ENCODE peak calls at places on chromosomes 1 and 21, in eight cellular contexts. J is Peyer's patch, N is neuronal stem cell, A is ovary, E is esophagus muscularis mucosa, V is colonic mucosa, F is fibroblast of mammary gland, T is transverse colon. K is an unnamed sample.

GRCh38 chr21:31873696-31874599 is 1.1 kb downstream of the HUNK start:
- DNase-seq in J (no peak), N (peak; percentile 62), A (peak; percentile 70), E (no peak), V (peak; percentile 79), F (no peak), T (peak; percentile 68), K (no peak)

GRCh38 chr1:190376067-190376466 is 101.6 kb downstream of the BRINP3 start:
- DNase-seq in J (no peak), N (no peak), A (no peak), E (no peak), V (no peak), F (no peak), T (no peak), K (no peak)

GRCh38 chr1:181669209-181669608 is 185.9 kb downstream of the CACNA1E start:
- DNase-seq in J (no peak), N (no peak), A (no peak), E (no peak), V (no peak), F (peak; percentile 41), T (no peak), K (peak; percentile 9)

GRCh38 chr1:19750101-19750881 is 49.4 kb downstream of the TMCO4 start:
- DNase-seq in J (no peak), N (no peak), A (no peak), E (no peak), V (no peak), F (peak; percentile 73), T (no peak), K (peak; percentile 32)

GRCh38 chr1:183877321-183877720 is 72.4 kb downstream of the RGL1 start:
- DNase-seq in J (no peak), N (no peak), A (peak; percentile 72), E (no peak), V (no peak), F (peak; percentile 68), T (peak; percentile 32), K (no peak)

GRCh38 chr1:158941317-158941716 is 10.0 kb downstream of the PYHIN1 start:
- DNase-seq in J (no peak), N (no peak), A (no peak), E (no peak), V (no peak), F (no peak), T (no peak), K (no peak)

GRCh38 chr1:116389705-116390104 is 16.7 kb downstream of the ATP1A1 start:
- DNase-seq in J (no peak), N (no peak), A (no peak), E (no peak), V (no peak), F (no peak), T (no peak), K (no peak)

GRCh38 chr1:54037476-54037875 is 15.5 kb downstream of the TMEM59 start:
- DNase-seq in J (no peak), N (no peak), A (no peak), E (no peak), V (no peak), F (peak; percentile 47), T (no peak), K (no peak)

GRCh38 chr1:220732621-220733020 is 15.5 kb upstream of the MTARC2 start:
- DNase-seq in J (no peak), N (no peak), A (no peak), E (peak; percentile 81), V (no peak), F (no peak), T (no peak), K (no peak)

GRCh38 chr21:44845418-44846200 is 27.7 kb upstream of the SUMO3 start:
- DNase-seq in J (peak; percentile 43), N (peak; percentile 55), A (no peak), E (peak; percentile 92), V (peak; percentile 76), F (peak; percentile 49), T (peak; percentile 68), K (no peak)

GRCh38 chr1:33815061-33815460 is 48.8 kb upstream of the HMGB4 start:
- DNase-seq in J (no peak), N (no peak), A (no peak), E (no peak), V (no peak), F (peak; percentile 81), T (no peak), K (no peak)

GRCh38 chr1:237012789-237013383 is 8.6 kb upstream of the MT1HL1 start:
- DNase-seq in J (no peak), N (no peak), A (peak; percentile 21), E (no peak), V (peak; percentile 24), F (no peak), T (peak; percentile 63), K (peak; percentile 5)

GRCh38 chr1:117392776-117393175 is 25.5 kb downstream of the MAN1A2 start:
- DNase-seq in J (no peak), N (no peak), A (no peak), E (no peak), V (no peak), F (no peak), T (no peak), K (no peak)

GRCh38 chr1:245538671-245539070 is 383.9 kb downstream of the KIF26B start:
- DNase-seq in J (no peak), N (no peak), A (no peak), E (no peak), V (no peak), F (peak; percentile 1), T (no peak), K (peak; percentile 8)

DNA sequence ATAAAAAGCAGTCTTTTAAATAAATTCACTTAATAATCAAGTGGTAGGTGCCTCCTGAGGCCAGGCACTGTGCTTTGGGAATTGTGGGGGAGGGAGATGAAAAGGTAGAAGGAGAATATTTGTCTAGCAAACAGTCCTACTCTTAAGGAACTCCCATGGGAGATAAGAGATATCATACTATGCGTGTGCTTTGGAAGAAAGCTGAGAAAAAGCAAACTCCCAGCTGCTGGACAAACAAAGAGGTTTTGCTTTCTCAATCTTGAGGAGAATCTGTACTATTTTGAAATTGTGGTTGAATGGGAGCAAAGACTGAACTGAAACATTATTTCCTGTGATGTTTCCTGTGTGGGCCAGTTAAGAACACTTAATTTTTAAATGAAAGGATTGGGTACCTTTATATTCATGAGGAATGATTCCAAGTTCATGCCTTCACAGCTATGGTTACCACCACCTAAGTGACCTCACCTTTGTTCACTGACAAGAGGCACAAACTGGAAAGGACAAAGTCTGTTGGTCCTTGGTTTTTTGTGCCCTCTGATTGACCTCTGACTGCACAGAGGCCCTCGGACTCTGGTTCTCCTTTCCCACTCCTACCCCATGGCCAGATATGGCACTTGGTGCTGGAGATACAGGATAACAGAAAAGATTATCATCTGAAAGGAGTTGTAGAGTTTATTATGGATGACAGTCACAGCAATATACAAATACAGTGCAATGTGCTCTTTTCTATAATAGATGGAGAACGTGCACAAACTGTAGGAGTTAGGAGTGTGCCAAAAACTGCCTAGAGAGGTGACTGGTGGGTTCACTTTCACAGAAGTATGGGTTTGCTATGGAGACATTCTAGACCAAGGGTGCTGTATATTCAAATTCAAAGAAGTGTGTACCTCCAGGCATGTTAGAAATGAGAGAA is 1.6 kb downstream of the CD53 start:
- DNase-seq in J (no peak), N (no peak), A (no peak), E (no peak), V (no peak), F (no peak), T (no peak), K (no peak)
- H3K4me3 ChIP-seq in J (peak overlapping the region; percentile 57), N (no peak overlapping the region), A (no peak overlapping the region), E (peak overlapping the region; percentile 9), V (peak overlapping the region; percentile 32), F (no peak overlapping the region), T (peak overlapping the region; percentile 26), K (no peak overlapping the region)

DNA sequence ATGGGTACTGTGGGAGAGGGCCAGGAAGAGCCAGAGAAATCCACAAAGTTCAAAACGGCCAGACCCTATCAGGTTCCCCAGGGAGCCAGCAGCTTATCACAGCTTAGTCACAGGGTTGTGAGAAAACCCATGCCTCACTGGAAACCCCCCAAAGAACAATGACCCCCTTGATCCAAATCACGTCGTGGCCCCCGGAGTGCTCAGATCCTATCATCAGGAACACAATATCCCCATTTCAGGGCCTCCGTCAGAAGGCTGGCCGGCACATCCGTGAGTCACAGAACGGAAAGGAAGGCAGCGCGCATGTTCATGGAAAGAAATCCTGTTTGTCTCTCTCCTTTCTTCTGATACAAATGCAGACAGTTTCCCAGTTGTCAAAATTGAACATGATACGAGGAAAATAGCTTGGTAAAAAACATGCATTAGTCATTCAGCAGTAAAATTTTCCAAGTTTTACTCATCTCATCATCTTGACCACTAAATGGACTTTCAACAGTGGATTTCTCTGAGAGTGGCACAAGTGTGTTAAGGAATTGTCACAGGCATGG is 125.0 kb downstream of the RIPK4 start:
- DNase-seq in J (no peak), N (no peak), A (peak; percentile 50), E (no peak), V (no peak), F (peak; percentile 97), T (no peak), K (peak; percentile 97)
- H3K4me3 ChIP-seq in J (no peak overlapping the region), N (no peak overlapping the region), A (no peak overlapping the region), E (no peak overlapping the region), V (no peak overlapping the region), F (no peak overlapping the region), T (no peak overlapping the region), K (no peak overlapping the region)

GRCh38 chr1:150567717-150568561 is 11.5 kb downstream of the MCL1 start:
- DNase-seq in J (peak; percentile 82), N (peak; percentile 83), A (peak; percentile 85), E (no peak), V (peak; percentile 83), F (peak; percentile 98), T (peak; percentile 84), K (peak; percentile 97)
- H3K4me3 ChIP-seq in J (peak overlapping the region; percentile 20), N (peak overlapping the region; percentile 18), A (peak overlapping the region; percentile 27), E (peak overlapping the region; percentile 50), V (no peak overlapping the region), F (peak overlapping the region; percentile 20), T (peak overlapping the region; percentile 3), K (no peak overlapping the region)

GRCh38 chr1:89823679-89824292 is 3.0 kb downstream of the LRRC8D start:
- DNase-seq in J (no peak), N (no peak), A (no peak), E (no peak), V (no peak), F (no peak), T (no peak), K (no peak)
- H3K4me3 ChIP-seq in J (no peak overlapping the region), N (peak overlapping the region; percentile 25), A (no peak overlapping the region), E (no peak overlapping the region), V (no peak overlapping the region), F (no peak overlapping the region), T (no peak overlapping the region), K (no peak overlapping the region)

DNA sequence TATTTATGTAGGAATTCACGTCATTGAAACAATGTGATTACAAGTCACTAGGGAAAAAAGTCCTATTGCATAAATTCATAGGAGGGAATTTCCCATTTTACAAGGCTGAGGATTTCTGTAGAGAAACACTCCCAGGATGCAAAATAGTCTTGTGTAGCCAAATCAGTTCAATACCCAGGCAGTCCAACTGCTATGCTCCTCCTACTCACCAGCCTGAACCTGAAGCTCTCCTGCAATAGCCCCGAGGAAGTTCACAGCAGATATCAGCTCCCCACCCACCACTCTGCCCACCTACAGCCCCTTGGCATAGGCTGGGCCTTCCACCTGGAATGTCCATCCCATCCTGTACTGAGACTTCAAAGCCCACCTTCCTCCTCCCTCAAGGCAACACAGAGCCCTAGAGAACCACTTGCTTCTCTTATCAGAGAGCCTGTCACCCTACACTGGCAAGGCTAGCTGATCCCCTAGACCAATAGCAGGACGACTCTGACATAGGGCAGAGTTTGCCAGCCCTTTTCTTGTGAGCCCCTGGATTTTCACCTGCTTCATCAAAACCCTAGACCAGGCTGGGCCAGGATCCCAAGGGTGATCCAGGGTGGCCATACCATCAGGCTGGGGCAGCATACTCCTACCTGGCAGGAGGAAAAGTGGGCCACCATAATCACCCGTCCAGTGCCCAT is 1.5 kb downstream of the LSS start:
- DNase-seq in J (no peak), N (no peak), A (peak; percentile 31), E (no peak), V (no peak), F (peak; percentile 67), T (no peak), K (peak; percentile 86)
- H3K4me3 ChIP-seq in J (no peak overlapping the region), N (peak overlapping the region; percentile 70), A (peak overlapping the region; percentile 67), E (peak overlapping the region; percentile 86), V (peak overlapping the region; percentile 96), F (peak overlapping the region; percentile 85), T (peak overlapping the region; percentile 81), K (peak overlapping the region; percentile 93)

K was measured in mammary epithelial cell.